ENCODE peak calls at places on chromosomes 6 and 20, in nine cellular contexts. F is tibial nerve, E is stomach, B is GM12878, N is transverse colon, M is A549, X is esophagus muscularis mucosa, J is ovary, S is upper lobe of left lung. G is an unnamed sample.

GRCh38 chr20:59210186-59210585 is 46.6 kb downstream of the ZNF831 start:
- DNase-seq in F (no peak), E (no peak), B (no peak), N (no peak), M (no peak), X (no peak), J (no peak), S (no peak), G (no peak)

GRCh38 chr6:169763308-169763707 is 11.9 kb downstream of the ERMARD start:
- DNase-seq in F (no peak), E (no peak), B (no peak), N (no peak), M (no peak), X (peak; percentile 64), J (no peak), S (no peak), G (no peak)

GRCh38 chr6:159084493-159085091 is 39.8 kb upstream of the TAGAP start:
- DNase-seq in F (no peak), E (no peak), B (no peak), N (no peak), M (no peak), X (no peak), J (no peak), S (no peak), G (no peak)

GRCh38 chr6:127851197-127851596 is 49.7 kb downstream of the THEMIS start:
- DNase-seq in F (no peak), E (no peak), B (no peak), N (no peak), M (no peak), X (no peak), J (no peak), S (no peak), G (no peak)

GRCh38 chr6:15143540-15143939 is 102.3 kb upstream of the JARID2 start:
- DNase-seq in F (no peak), E (no peak), B (no peak), N (no peak), M (no peak), X (no peak), J (no peak), S (no peak), G (no peak)

GRCh38 chr6:56539503-56540105 is 103.1 kb downstream of the DST start:
- DNase-seq in F (no peak), E (no peak), B (no peak), N (no peak), M (no peak), X (no peak), J (no peak), S (no peak), G (no peak)

GRCh38 chr6:89242574-89243330 is 25.6 kb upstream of the GABRR1 start:
- DNase-seq in F (no peak), E (no peak), B (no peak), N (peak; percentile 12), M (peak; percentile 59), X (peak; percentile 66), J (no peak), S (no peak), G (no peak)

GRCh38 chr6:25025919-25026301 is 90.2 kb upstream of the RIPOR2 start:
- DNase-seq in F (no peak), E (no peak), B (no peak), N (no peak), M (no peak), X (no peak), J (no peak), S (no peak), G (no peak)

GRCh38 chr6:155190667-155191066 is 73.1 kb upstream of the CLDN20 start:
- DNase-seq in F (no peak), E (no peak), B (no peak), N (no peak), M (no peak), X (no peak), J (no peak), S (no peak), G (no peak)

GRCh38 chr6:34562861-34563512 is 6.9 kb upstream of the SPDEF start:
- DNase-seq in F (no peak), E (peak; percentile 83), B (no peak), N (no peak), M (no peak), X (no peak), J (no peak), S (no peak), G (no peak)

GRCh38 chr6:7542065-7542877 is 800 bp downstream of the DSP start:
- DNase-seq in F (no peak), E (peak; percentile 49), B (no peak), N (peak; percentile 34), M (peak; percentile 26), X (peak; percentile 74), J (peak; percentile 25), S (peak; percentile 27), G (no peak)

GRCh38 chr6:56837322-56837894 is 117.5 kb upstream of the BEND6 start:
- DNase-seq in F (no peak), E (no peak), B (no peak), N (no peak), M (no peak), X (no peak), J (no peak), S (no peak), G (no peak)

GRCh38 chr6:41462980-41463930 is 82.9 kb upstream of the FOXP4 start:
- DNase-seq in F (peak; percentile 73), E (peak; percentile 85), B (no peak), N (peak; percentile 64), M (peak; percentile 36), X (no peak), J (peak; percentile 71), S (peak; percentile 74), G (no peak)

GRCh38 chr6:11909696-11910132 is 102.4 kb upstream of the HIVEP1 start:
- DNase-seq in F (no peak), E (no peak), B (no peak), N (no peak), M (no peak), X (no peak), J (no peak), S (no peak), G (no peak)

GRCh38 chr6:72084992-72085569 is 198.7 kb downstream of the RIMS1 start:
- DNase-seq in F (no peak), E (no peak), B (no peak), N (no peak), M (no peak), X (no peak), J (no peak), S (no peak), G (no peak)

GRCh38 chr20:29318871-29319461 is 1938.5 kb upstream of the DEFB115 start:
- DNase-seq in F (no peak), E (no peak), B (no peak), N (no peak), M (no peak), X (peak; percentile 90), J (no peak), S (no peak), G (no peak)

DNA sequence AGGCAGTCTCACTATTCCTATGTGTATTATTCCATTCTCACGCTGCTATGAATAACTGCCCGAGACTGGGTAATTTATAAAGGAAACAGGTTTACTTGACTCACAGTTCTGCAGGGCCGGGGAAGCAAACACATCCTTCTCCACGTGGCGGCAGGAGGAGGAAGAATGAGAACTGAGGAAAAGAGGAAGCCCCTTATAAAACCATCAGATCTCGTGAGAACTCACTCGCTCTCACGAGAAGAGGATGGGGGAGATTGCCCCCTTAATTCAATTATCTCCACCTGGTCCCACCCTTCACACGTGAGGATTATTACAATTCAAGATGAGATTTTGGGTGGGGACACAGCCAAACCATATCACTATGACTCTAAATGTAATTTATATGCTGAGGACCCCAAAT is 61.9 kb downstream of the ECT2L start:
- DNase-seq in F (no peak), E (no peak), B (no peak), N (no peak), M (no peak), X (no peak), J (no peak), S (no peak), G (no peak)
- TF ChIP-seq EP300 in F (no peak), E (no peak), B (no peak), N (no peak), M (no peak), X (no peak), J (no peak), S (no peak), G (no peak)

GRCh38 chr6:133396225-133396624 is 155.1 kb downstream of the EYA4 start:
- DNase-seq in F (no peak), E (no peak), B (no peak), N (no peak), M (no peak), X (no peak), J (no peak), S (no peak), G (no peak)
- TF ChIP-seq EP300 in F (no peak), E (no peak), B (no peak), N (no peak), M (no peak), X (no peak), J (no peak), S (no peak), G (no peak)

DNA sequence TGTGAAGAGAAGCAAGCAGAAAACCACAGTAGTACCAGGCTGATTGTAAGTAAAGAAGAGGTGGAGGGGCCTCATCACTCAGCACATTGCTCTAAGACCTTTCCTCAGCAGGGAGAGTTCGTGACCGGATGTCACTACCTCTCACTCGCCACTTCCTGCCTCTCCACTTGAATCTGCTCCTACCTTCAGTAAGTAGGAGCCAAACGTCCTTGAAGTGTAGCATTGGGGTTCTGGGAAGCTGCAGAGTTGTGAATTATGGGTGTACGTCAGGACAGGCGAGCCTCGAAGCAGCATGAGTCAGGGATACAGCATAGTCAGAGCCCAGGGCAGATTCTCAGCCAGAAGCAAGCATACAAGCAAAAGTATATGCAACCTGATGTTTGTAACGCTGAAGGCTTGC is 224.9 kb downstream of the PHACTR1 start:
- DNase-seq in F (no peak), E (no peak), B (no peak), N (no peak), M (no peak), X (no peak), J (no peak), S (peak; percentile 41), G (no peak)
- TF ChIP-seq EP300 in F (no peak), E (no peak), B (no peak), N (no peak), M (no peak), X (no peak), J (no peak), S (peak; percentile 23), G (no peak)

GRCh38 chr6:68038815-68039408 is 596.2 kb upstream of the ADGRB3 start:
- DNase-seq in F (no peak), E (no peak), B (no peak), N (no peak), M (no peak), X (no peak), J (no peak), S (no peak), G (peak; percentile 52)

GRCh38 chr6:68039641-68040311 is 595.3 kb upstream of the ADGRB3 start:
- DNase-seq in F (no peak), E (no peak), B (no peak), N (no peak), M (no peak), X (no peak), J (no peak), S (no peak), G (no peak)

GRCh38 chr6:68040312-68040778 is 594.7 kb upstream of the ADGRB3 start:
- DNase-seq in F (no peak), E (no peak), B (no peak), N (no peak), M (no peak), X (no peak), J (no peak), S (no peak), G (no peak)

GRCh38 chr6:68042339-68043121 is 592.6 kb upstream of the ADGRB3 start:
- DNase-seq in F (no peak), E (no peak), B (no peak), N (no peak), M (no peak), X (no peak), J (no peak), S (no peak), G (no peak)

GRCh38 chr6:68040780-68041179 is 594.3 kb upstream of the ADGRB3 start:
- DNase-seq in F (no peak), E (no peak), B (no peak), N (no peak), M (no peak), X (no peak), J (no peak), S (no peak), G (no peak)
- TF ChIP-seq EP300 in F (no peak), E (no peak), B (no peak), N (no peak), M (no peak), X (no peak), J (no peak), S (no peak), G (no peak)